ENCODE peak calls at places on chromosomes 2 and 18, in seven cellular contexts. K is NCI-H1105; Q is GM12892; F is NCI-H446 treated with DMSO at 0.1 percent for 48 hours; B is activated CD8-positive, alpha-beta memory T cell treated with anti-CD3 and anti-CD28 coated beads, Interleukin-2, amount 50 U/mL, for 48 hours; U is HEK293T; R is thoracic aorta. A is an unnamed sample.

GRCh38 chr2:64062840-64063239 is 43.6 kb upstream of the VPS54 start:
- DNase-seq in K (no peak), Q (no peak), U (no peak), R (no peak), B (no peak), F (no peak), A (no peak)

GRCh38 chr2:236215196-236215595 is 47.0 kb upstream of the GBX2 start:
- DNase-seq in U (no peak), Q (no peak), F (no peak), R (no peak), K (no peak), B (no peak), A (no peak)

GRCh38 chr2:70785137-70785911 is 5.1 kb downstream of the FIGLA start:
- DNase-seq in F (peak; percentile 38), K (peak; percentile 23), R (no peak), U (peak; percentile 53), Q (no peak), B (peak; percentile 60), A (no peak)

GRCh38 chr2:223896751-223897320 is 48.3 kb downstream of the WDFY1 start:
- DNase-seq in Q (no peak), K (no peak), U (no peak), F (no peak), B (no peak), R (no peak), A (no peak)

GRCh38 chr18:3411854-3412268 is 38.1 kb upstream of the TGIF1 start:
- DNase-seq in U (no peak), K (no peak), R (no peak), Q (no peak), B (peak; percentile 66), F (no peak), A (no peak)

GRCh38 chr18:58288922-58289797 is 245.1 kb downstream of the NEDD4L start:
- DNase-seq in Q (peak; percentile 31), F (no peak), B (no peak), U (no peak), K (no peak), R (no peak), A (no peak)

GRCh38 chr18:23498877-23499570 is 4.3 kb upstream of the RMC1 start:
- DNase-seq in F (peak; percentile 38), B (peak; percentile 77), R (no peak), K (peak; percentile 48), Q (no peak), U (peak; percentile 75), A (peak; percentile 68)

GRCh38 chr2:238097988-238098853 is 1.9 kb upstream of the ESPNL start:
- DNase-seq in U (peak; percentile 87), Q (peak; percentile 76), F (no peak), R (no peak), K (no peak), B (peak; percentile 59), A (peak; percentile 72)

GRCh38 chr18:66193394-66193793 is 410.5 kb downstream of the CDH19 start:
- DNase-seq in B (no peak), R (no peak), K (no peak), F (no peak), Q (no peak), U (no peak), A (no peak)

GRCh38 chr18:11859903-11860407 is 8.7 kb downstream of the CHMP1B start:
- DNase-seq in Q (no peak), K (no peak), B (no peak), U (no peak), F (no peak), R (no peak), A (no peak)

GRCh38 chr2:157820202-157820601 is 55.9 kb downstream of the ACVR1 start:
- DNase-seq in U (no peak), Q (no peak), R (no peak), F (no peak), B (no peak), K (no peak), A (no peak)

GRCh38 chr2:168730391-168730790 is 72.0 kb upstream of the NOSTRIN start:
- DNase-seq in B (no peak), R (no peak), F (peak; percentile 22), Q (no peak), U (no peak), K (no peak), A (no peak)

GRCh38 chr2:43226955-43227829 is 786 bp upstream of the ZFP36L2 start:
- DNase-seq in F (peak; percentile 73), Q (peak; percentile 58), K (peak; percentile 48), U (peak; percentile 63), R (peak; percentile 89), B (peak; percentile 87), A (peak; percentile 99)

GRCh38 chr2:29459445-29460179 is 344.4 kb downstream of the CLIP4 start:
- DNase-seq in B (no peak), F (no peak), R (no peak), K (no peak), U (no peak), Q (no peak), A (no peak)